ENCODE peak calls at places on chromosomes 5 and 9, in six cellular contexts. One of them, this sample, is unnamed.

GRCh38 chr9:134177186-134177585 is 12.8 kb upstream of the RNU6ATAC start:
- DNase-seq in HTR-8/SVneo: no peak
- DNase-seq in T-helper 17 cell: no peak
- DNase-seq in stimulated activated CD4-positive, alpha-beta T cell treated with anti-CD3 and anti-CD28 coated beads, Interleukin-1b, Interleukin-23, amount 100 ng/mL, for 24 hours: no peak
- DNase-seq in BJ: no peak
- DNase-seq in lung microvascular endothelial cell: no peak
- DNase-seq in this sample: no peak

GRCh38 chr5:21145376-21145775 is 1157.4 kb upstream of the CDH18 start:
- DNase-seq in HTR-8/SVneo: no peak
- DNase-seq in T-helper 17 cell: no peak
- DNase-seq in stimulated activated CD4-positive, alpha-beta T cell treated with anti-CD3 and anti-CD28 coated beads, Interleukin-1b, Interleukin-23, amount 100 ng/mL, for 24 hours: no peak
- DNase-seq in BJ: no peak
- DNase-seq in lung microvascular endothelial cell: no peak
- DNase-seq in this sample: no peak

GRCh38 chr5:160325716-160326115 is 13.4 kb upstream of the CCNJL start:
- DNase-seq in HTR-8/SVneo: no peak
- DNase-seq in T-helper 17 cell: no peak
- DNase-seq in stimulated activated CD4-positive, alpha-beta T cell treated with anti-CD3 and anti-CD28 coated beads, Interleukin-1b, Interleukin-23, amount 100 ng/mL, for 24 hours: no peak
- DNase-seq in BJ: no peak
- DNase-seq in lung microvascular endothelial cell: no peak
- DNase-seq in this sample: no peak

GRCh38 chr9:88537743-88538055 is 2.7 kb downstream of the NXNL2 start:
- DNase-seq in HTR-8/SVneo: peak; percentile 13
- DNase-seq in T-helper 17 cell: no peak
- DNase-seq in stimulated activated CD4-positive, alpha-beta T cell treated with anti-CD3 and anti-CD28 coated beads, Interleukin-1b, Interleukin-23, amount 100 ng/mL, for 24 hours: no peak
- DNase-seq in BJ: peak; percentile 67
- DNase-seq in lung microvascular endothelial cell: peak; percentile 20
- DNase-seq in this sample: no peak

GRCh38 chr9:107312651-107313050 is 29.6 kb downstream of the RAD23B start:
- DNase-seq in HTR-8/SVneo: no peak
- DNase-seq in T-helper 17 cell: no peak
- DNase-seq in stimulated activated CD4-positive, alpha-beta T cell treated with anti-CD3 and anti-CD28 coated beads, Interleukin-1b, Interleukin-23, amount 100 ng/mL, for 24 hours: no peak
- DNase-seq in BJ: peak; percentile 9
- DNase-seq in lung microvascular endothelial cell: no peak
- DNase-seq in this sample: no peak

GRCh38 chr5:132420706-132421272 is 51.3 kb downstream of the SLC22A5 start:
- DNase-seq in HTR-8/SVneo: no peak
- DNase-seq in T-helper 17 cell: no peak
- DNase-seq in stimulated activated CD4-positive, alpha-beta T cell treated with anti-CD3 and anti-CD28 coated beads, Interleukin-1b, Interleukin-23, amount 100 ng/mL, for 24 hours: no peak
- DNase-seq in BJ: no peak
- DNase-seq in lung microvascular endothelial cell: peak; percentile 50
- DNase-seq in this sample: no peak

GRCh38 chr9:81871695-81872094 is 56.5 kb upstream of the SPATA31D4 start:
- DNase-seq in HTR-8/SVneo: peak; percentile 38
- DNase-seq in T-helper 17 cell: no peak
- DNase-seq in stimulated activated CD4-positive, alpha-beta T cell treated with anti-CD3 and anti-CD28 coated beads, Interleukin-1b, Interleukin-23, amount 100 ng/mL, for 24 hours: no peak
- DNase-seq in BJ: peak; percentile 49
- DNase-seq in lung microvascular endothelial cell: no peak
- DNase-seq in this sample: no peak

GRCh38 chr5:178551059-178551458 is 39.1 kb downstream of the COL23A1 start:
- DNase-seq in HTR-8/SVneo: peak; percentile 49
- DNase-seq in T-helper 17 cell: no peak
- DNase-seq in stimulated activated CD4-positive, alpha-beta T cell treated with anti-CD3 and anti-CD28 coated beads, Interleukin-1b, Interleukin-23, amount 100 ng/mL, for 24 hours: no peak
- DNase-seq in BJ: no peak
- DNase-seq in lung microvascular endothelial cell: peak; percentile 47
- DNase-seq in this sample: no peak

GRCh38 chr9:133987946-133988665 is 4.0 kb downstream of the VAV2 start:
- DNase-seq in HTR-8/SVneo: no peak
- DNase-seq in T-helper 17 cell: no peak
- DNase-seq in stimulated activated CD4-positive, alpha-beta T cell treated with anti-CD3 and anti-CD28 coated beads, Interleukin-1b, Interleukin-23, amount 100 ng/mL, for 24 hours: no peak
- DNase-seq in BJ: no peak
- DNase-seq in lung microvascular endothelial cell: no peak
- DNase-seq in this sample: no peak

GRCh38 chr5:74516217-74516636 is 124.3 kb downstream of the ENC1 start:
- DNase-seq in HTR-8/SVneo: peak; percentile 27
- DNase-seq in T-helper 17 cell: no peak
- DNase-seq in stimulated activated CD4-positive, alpha-beta T cell treated with anti-CD3 and anti-CD28 coated beads, Interleukin-1b, Interleukin-23, amount 100 ng/mL, for 24 hours: no peak
- DNase-seq in BJ: no peak
- DNase-seq in lung microvascular endothelial cell: no peak
- DNase-seq in this sample: no peak

GRCh38 chr9:130519927-130520326 is 59.5 kb upstream of the FUBP3 start:
- DNase-seq in HTR-8/SVneo: no peak
- DNase-seq in T-helper 17 cell: no peak
- DNase-seq in stimulated activated CD4-positive, alpha-beta T cell treated with anti-CD3 and anti-CD28 coated beads, Interleukin-1b, Interleukin-23, amount 100 ng/mL, for 24 hours: no peak
- DNase-seq in BJ: no peak
- DNase-seq in lung microvascular endothelial cell: no peak
- DNase-seq in this sample: no peak

GRCh38 chr9:21549251-21549765 is 67.2 kb upstream of the IFNE start:
- DNase-seq in HTR-8/SVneo: no peak
- DNase-seq in T-helper 17 cell: no peak
- DNase-seq in stimulated activated CD4-positive, alpha-beta T cell treated with anti-CD3 and anti-CD28 coated beads, Interleukin-1b, Interleukin-23, amount 100 ng/mL, for 24 hours: no peak
- DNase-seq in BJ: peak; percentile 60
- DNase-seq in lung microvascular endothelial cell: peak; percentile 97
- DNase-seq in this sample: no peak

GRCh38 chr5:93249651-93250289 is 331.2 kb downstream of the NR2F1-AS1 start:
- DNase-seq in HTR-8/SVneo: no peak
- DNase-seq in T-helper 17 cell: no peak
- DNase-seq in stimulated activated CD4-positive, alpha-beta T cell treated with anti-CD3 and anti-CD28 coated beads, Interleukin-1b, Interleukin-23, amount 100 ng/mL, for 24 hours: no peak
- DNase-seq in BJ: no peak
- DNase-seq in lung microvascular endothelial cell: peak; percentile 33
- DNase-seq in this sample: no peak

GRCh38 chr5:32163785-32164184 is 10.3 kb downstream of the GOLPH3 start:
- DNase-seq in HTR-8/SVneo: no peak
- DNase-seq in T-helper 17 cell: no peak
- DNase-seq in stimulated activated CD4-positive, alpha-beta T cell treated with anti-CD3 and anti-CD28 coated beads, Interleukin-1b, Interleukin-23, amount 100 ng/mL, for 24 hours: no peak
- DNase-seq in BJ: no peak
- DNase-seq in lung microvascular endothelial cell: no peak
- DNase-seq in this sample: no peak

GRCh38 chr9:35905912-35906679 is at the start of gene HRCT1:
- DNase-seq in HTR-8/SVneo: peak; percentile 75
- DNase-seq in T-helper 17 cell: no peak
- DNase-seq in stimulated activated CD4-positive, alpha-beta T cell treated with anti-CD3 and anti-CD28 coated beads, Interleukin-1b, Interleukin-23, amount 100 ng/mL, for 24 hours: no peak
- DNase-seq in BJ: peak; percentile 72
- DNase-seq in lung microvascular endothelial cell: peak; percentile 80
- DNase-seq in this sample: no peak

GRCh38 chr9:74293479-74293878 is 203.7 kb upstream of the RORB start:
- DNase-seq in HTR-8/SVneo: no peak
- DNase-seq in T-helper 17 cell: no peak
- DNase-seq in stimulated activated CD4-positive, alpha-beta T cell treated with anti-CD3 and anti-CD28 coated beads, Interleukin-1b, Interleukin-23, amount 100 ng/mL, for 24 hours: no peak
- DNase-seq in BJ: no peak
- DNase-seq in lung microvascular endothelial cell: no peak
- DNase-seq in this sample: no peak

GRCh38 chr5:166517976-166518375 is 1773.5 kb upstream of the WWC1 start:
- DNase-seq in HTR-8/SVneo: no peak
- DNase-seq in T-helper 17 cell: no peak
- DNase-seq in stimulated activated CD4-positive, alpha-beta T cell treated with anti-CD3 and anti-CD28 coated beads, Interleukin-1b, Interleukin-23, amount 100 ng/mL, for 24 hours: no peak
- DNase-seq in BJ: no peak
- DNase-seq in lung microvascular endothelial cell: no peak
- DNase-seq in this sample: no peak

GRCh38 chr5:16160706-16161105 is 18.9 kb downstream of the MARCHF11 start:
- DNase-seq in HTR-8/SVneo: peak; percentile 59
- DNase-seq in T-helper 17 cell: no peak
- DNase-seq in stimulated activated CD4-positive, alpha-beta T cell treated with anti-CD3 and anti-CD28 coated beads, Interleukin-1b, Interleukin-23, amount 100 ng/mL, for 24 hours: no peak
- DNase-seq in BJ: no peak
- DNase-seq in lung microvascular endothelial cell: peak; percentile 71
- DNase-seq in this sample: no peak

GRCh38 chr9:136543830-136544548 is 1.9 kb downstream of the NOTCH1 start:
- DNase-seq in HTR-8/SVneo: no peak
- DNase-seq in T-helper 17 cell: no peak
- DNase-seq in stimulated activated CD4-positive, alpha-beta T cell treated with anti-CD3 and anti-CD28 coated beads, Interleukin-1b, Interleukin-23, amount 100 ng/mL, for 24 hours: no peak
- DNase-seq in BJ: no peak
- DNase-seq in lung microvascular endothelial cell: peak; percentile 75
- DNase-seq in this sample: no peak

GRCh38 chr5:131386779-131387178 is 122.9 kb downstream of the CDC42SE2 start:
- DNase-seq in HTR-8/SVneo: no peak
- DNase-seq in T-helper 17 cell: no peak
- DNase-seq in stimulated activated CD4-positive, alpha-beta T cell treated with anti-CD3 and anti-CD28 coated beads, Interleukin-1b, Interleukin-23, amount 100 ng/mL, for 24 hours: no peak
- DNase-seq in BJ: no peak
- DNase-seq in lung microvascular endothelial cell: peak; percentile 98
- DNase-seq in this sample: no peak

GRCh38 chr5:123785160-123786001 is 273.4 kb downstream of the CSNK1G3 start:
- DNase-seq in HTR-8/SVneo: no peak
- DNase-seq in T-helper 17 cell: no peak
- DNase-seq in stimulated activated CD4-positive, alpha-beta T cell treated with anti-CD3 and anti-CD28 coated beads, Interleukin-1b, Interleukin-23, amount 100 ng/mL, for 24 hours: no peak
- DNase-seq in BJ: peak; percentile 31
- DNase-seq in lung microvascular endothelial cell: no peak
- DNase-seq in this sample: no peak

GRCh38 chr5:53456366-53456765 is 24.1 kb upstream of the FST start:
- DNase-seq in HTR-8/SVneo: no peak
- DNase-seq in T-helper 17 cell: no peak
- DNase-seq in stimulated activated CD4-positive, alpha-beta T cell treated with anti-CD3 and anti-CD28 coated beads, Interleukin-1b, Interleukin-23, amount 100 ng/mL, for 24 hours: no peak
- DNase-seq in BJ: no peak
- DNase-seq in lung microvascular endothelial cell: no peak
- DNase-seq in this sample: no peak

GRCh38 chr5:10581867-10582511 is 18.1 kb downstream of the ANKRD33B start:
- DNase-seq in HTR-8/SVneo: no peak
- DNase-seq in T-helper 17 cell: no peak
- DNase-seq in stimulated activated CD4-positive, alpha-beta T cell treated with anti-CD3 and anti-CD28 coated beads, Interleukin-1b, Interleukin-23, amount 100 ng/mL, for 24 hours: no peak
- DNase-seq in BJ: no peak
- DNase-seq in lung microvascular endothelial cell: no peak
- DNase-seq in this sample: no peak

GRCh38 chr5:156534086-156534485 is 207.1 kb downstream of the SGCD start:
- DNase-seq in HTR-8/SVneo: no peak
- DNase-seq in T-helper 17 cell: no peak
- DNase-seq in stimulated activated CD4-positive, alpha-beta T cell treated with anti-CD3 and anti-CD28 coated beads, Interleukin-1b, Interleukin-23, amount 100 ng/mL, for 24 hours: no peak
- DNase-seq in BJ: no peak
- DNase-seq in lung microvascular endothelial cell: no peak
- DNase-seq in this sample: no peak

GRCh38 chr9:105921057-105921721 is 226.8 kb downstream of the TMEM38B start:
- DNase-seq in HTR-8/SVneo: no peak
- DNase-seq in T-helper 17 cell: no peak
- DNase-seq in stimulated activated CD4-positive, alpha-beta T cell treated with anti-CD3 and anti-CD28 coated beads, Interleukin-1b, Interleukin-23, amount 100 ng/mL, for 24 hours: no peak
- DNase-seq in BJ: no peak
- DNase-seq in lung microvascular endothelial cell: no peak
- DNase-seq in this sample: no peak

GRCh38 chr9:99005651-99006050 is 61.9 kb downstream of the COL15A1 start:
- DNase-seq in HTR-8/SVneo: no peak
- DNase-seq in T-helper 17 cell: no peak
- DNase-seq in stimulated activated CD4-positive, alpha-beta T cell treated with anti-CD3 and anti-CD28 coated beads, Interleukin-1b, Interleukin-23, amount 100 ng/mL, for 24 hours: no peak
- DNase-seq in BJ: no peak
- DNase-seq in lung microvascular endothelial cell: no peak
- DNase-seq in this sample: no peak

GRCh38 chr5:168879929-168880328 is 300.8 kb upstream of the PANK3 start:
- DNase-seq in HTR-8/SVneo: no peak
- DNase-seq in T-helper 17 cell: no peak
- DNase-seq in stimulated activated CD4-positive, alpha-beta T cell treated with anti-CD3 and anti-CD28 coated beads, Interleukin-1b, Interleukin-23, amount 100 ng/mL, for 24 hours: no peak
- DNase-seq in BJ: no peak
- DNase-seq in lung microvascular endothelial cell: peak; percentile 85
- DNase-seq in this sample: no peak

GRCh38 chr9:90805006-90805993 is 3.7 kb downstream of the SYK start:
- DNase-seq in HTR-8/SVneo: no peak
- DNase-seq in T-helper 17 cell: no peak
- DNase-seq in stimulated activated CD4-positive, alpha-beta T cell treated with anti-CD3 and anti-CD28 coated beads, Interleukin-1b, Interleukin-23, amount 100 ng/mL, for 24 hours: no peak
- DNase-seq in BJ: no peak
- DNase-seq in lung microvascular endothelial cell: no peak
- DNase-seq in this sample: no peak

GRCh38 chr5:958701-959571 is 49.7 kb upstream of the NKD2 start:
- DNase-seq in HTR-8/SVneo: no peak
- DNase-seq in T-helper 17 cell: no peak
- DNase-seq in stimulated activated CD4-positive, alpha-beta T cell treated with anti-CD3 and anti-CD28 coated beads, Interleukin-1b, Interleukin-23, amount 100 ng/mL, for 24 hours: no peak
- DNase-seq in BJ: peak; percentile 85
- DNase-seq in lung microvascular endothelial cell: peak; percentile 37
- DNase-seq in this sample: no peak

GRCh38 chr9:107467416-107467815 is 22.2 kb downstream of the KLF4 start:
- DNase-seq in HTR-8/SVneo: no peak
- DNase-seq in T-helper 17 cell: no peak
- DNase-seq in stimulated activated CD4-positive, alpha-beta T cell treated with anti-CD3 and anti-CD28 coated beads, Interleukin-1b, Interleukin-23, amount 100 ng/mL, for 24 hours: no peak
- DNase-seq in BJ: no peak
- DNase-seq in lung microvascular endothelial cell: no peak
- DNase-seq in this sample: no peak

GRCh38 chr9:136482046-136482792 is 621 bp downstream of the SEC16A start:
- DNase-seq in HTR-8/SVneo: no peak
- DNase-seq in T-helper 17 cell: no peak
- DNase-seq in stimulated activated CD4-positive, alpha-beta T cell treated with anti-CD3 and anti-CD28 coated beads, Interleukin-1b, Interleukin-23, amount 100 ng/mL, for 24 hours: no peak
- DNase-seq in BJ: no peak
- DNase-seq in lung microvascular endothelial cell: peak; percentile 56
- DNase-seq in this sample: peak; percentile 7

GRCh38 chr5:27242258-27242626 is 203.9 kb upstream of the CDH9 start:
- DNase-seq in HTR-8/SVneo: no peak
- DNase-seq in T-helper 17 cell: no peak
- DNase-seq in stimulated activated CD4-positive, alpha-beta T cell treated with anti-CD3 and anti-CD28 coated beads, Interleukin-1b, Interleukin-23, amount 100 ng/mL, for 24 hours: no peak
- DNase-seq in BJ: no peak
- DNase-seq in lung microvascular endothelial cell: no peak
- DNase-seq in this sample: no peak

GRCh38 chr9:129305246-129305645 is 127.2 kb upstream of the IER5L start:
- DNase-seq in HTR-8/SVneo: no peak
- DNase-seq in T-helper 17 cell: no peak
- DNase-seq in stimulated activated CD4-positive, alpha-beta T cell treated with anti-CD3 and anti-CD28 coated beads, Interleukin-1b, Interleukin-23, amount 100 ng/mL, for 24 hours: no peak
- DNase-seq in BJ: no peak
- DNase-seq in lung microvascular endothelial cell: no peak
- DNase-seq in this sample: no peak

GRCh38 chr5:119398713-119399492 is 43.1 kb downstream of the TNFAIP8 start:
- DNase-seq in HTR-8/SVneo: no peak
- DNase-seq in T-helper 17 cell: no peak
- DNase-seq in stimulated activated CD4-positive, alpha-beta T cell treated with anti-CD3 and anti-CD28 coated beads, Interleukin-1b, Interleukin-23, amount 100 ng/mL, for 24 hours: no peak
- DNase-seq in BJ: no peak
- DNase-seq in lung microvascular endothelial cell: peak; percentile 9
- DNase-seq in this sample: no peak